ENCODE peak calls at places on chromosomes 16 and 17, in four cellular contexts. One of them, this sample, is unnamed.

GRCh38 chr16:68396481-68396880 is 51.8 kb downstream of the SMPD3 start:
- DNase-seq in K562: no peak
- DNase-seq in GM12878: no peak
- DNase-seq in HL-60: peak
- DNase-seq in this sample: no peak

GRCh38 chr17:2071421-2072281 is 16.7 kb downstream of the HIC1 start:
- DNase-seq in GM12878: no peak
- DNase-seq in HL-60: peak
- DNase-seq in K562: no peak
- DNase-seq in this sample: no peak

GRCh38 chr17:83198366-83199341 is 119.2 kb downstream of the METRNL start:
- DNase-seq in K562: no peak
- DNase-seq in GM12878: no peak
- DNase-seq in HL-60: no peak
- DNase-seq in this sample: no peak

GRCh38 chr17:79777166-79777843 is 643 bp upstream of the CBX2 start:
- DNase-seq in K562: peak
- DNase-seq in GM12878: no peak
- DNase-seq in HL-60: peak
- DNase-seq in this sample: peak

GRCh38 chr17:19727466-19728113 is 11.2 kb upstream of the SLC47A2 start:
- DNase-seq in K562: no peak
- DNase-seq in HL-60: peak
- DNase-seq in GM12878: no peak
- DNase-seq in this sample: no peak

GRCh38 chr16:58290861-58291260 is 4.0 kb downstream of the PRSS54 start:
- DNase-seq in GM12878: no peak
- DNase-seq in HL-60: no peak
- DNase-seq in K562: no peak
- DNase-seq in this sample: no peak

GRCh38 chr17:5077781-5078105 is 524 bp upstream of the ZFP3 start:
- DNase-seq in K562: no peak
- DNase-seq in HL-60: no peak
- DNase-seq in GM12878: no peak
- DNase-seq in this sample: no peak

GRCh38 chr17:69773081-69773480 is 301.9 kb upstream of the KCNJ16 start:
- DNase-seq in GM12878: no peak
- DNase-seq in K562: no peak
- DNase-seq in HL-60: no peak
- DNase-seq in this sample: no peak

GRCh38 chr17:48522990-48523389 is 7.8 kb downstream of the HOXB1 start:
- DNase-seq in GM12878: no peak
- DNase-seq in HL-60: no peak
- DNase-seq in K562: no peak
- DNase-seq in this sample: no peak

GRCh38 chr16:84647830-84648594 is at the start of gene KLHL36:
- DNase-seq in GM12878: no peak
- DNase-seq in K562: peak
- DNase-seq in HL-60: peak
- DNase-seq in this sample: peak

GRCh38 chr16:56632160-56632847 is at the start of gene MT1M:
- DNase-seq in K562: no peak
- DNase-seq in HL-60: no peak
- DNase-seq in GM12878: no peak
- DNase-seq in this sample: no peak

GRCh38 chr16:46583036-46583435 is 38.1 kb downstream of the SHCBP1 start:
- DNase-seq in GM12878: no peak
- DNase-seq in HL-60: no peak
- DNase-seq in K562: no peak
- DNase-seq in this sample: no peak

GRCh38 chr17:48393271-48393670 is 36.7 kb downstream of the SKAP1 start:
- DNase-seq in HL-60: no peak
- DNase-seq in GM12878: no peak
- DNase-seq in K562: no peak
- DNase-seq in this sample: no peak

GRCh38 chr17:76735006-76735405 is 2.1 kb downstream of the SRSF2 start:
- DNase-seq in HL-60: no peak
- DNase-seq in K562: no peak
- DNase-seq in GM12878: no peak
- DNase-seq in this sample: no peak

GRCh38 chr16:11759163-11759834 is 16.6 kb upstream of the TXNDC11 start:
- DNase-seq in HL-60: no peak
- DNase-seq in GM12878: no peak
- DNase-seq in K562: no peak
- DNase-seq in this sample: no peak

GRCh38 chr17:46823657-46824056 is 5.2 kb upstream of the WNT3 start:
- DNase-seq in HL-60: no peak
- DNase-seq in GM12878: no peak
- DNase-seq in K562: no peak
- DNase-seq in this sample: no peak

GRCh38 chr16:3363793-3364192 is 8.1 kb downstream of the OR2C1 start:
- DNase-seq in HL-60: no peak
- DNase-seq in GM12878: no peak
- DNase-seq in K562: peak
- DNase-seq in this sample: no peak

GRCh38 chr17:17079761-17080160 is 37.5 kb downstream of the MPRIP start:
- DNase-seq in K562: no peak
- DNase-seq in GM12878: no peak
- DNase-seq in HL-60: no peak
- DNase-seq in this sample: no peak

GRCh38 chr16:9836118-9836736 is 346.0 kb downstream of the GRIN2A start:
- DNase-seq in K562: peak
- DNase-seq in HL-60: no peak
- DNase-seq in GM12878: no peak
- DNase-seq in this sample: no peak

GRCh38 chr16:70460737-70461261 is 6.4 kb downstream of the FCSK start:
- DNase-seq in GM12878: no peak
- DNase-seq in K562: no peak
- DNase-seq in HL-60: no peak
- DNase-seq in this sample: no peak

GRCh38 chr16:84746875-84747274 is 47.1 kb downstream of the USP10 start:
- DNase-seq in HL-60: no peak
- DNase-seq in K562: peak
- DNase-seq in GM12878: no peak
- DNase-seq in this sample: no peak

GRCh38 chr17:40551091-40551873 is 14.0 kb downstream of the CCR7 start:
- DNase-seq in GM12878: no peak
- DNase-seq in K562: no peak
- DNase-seq in HL-60: no peak
- DNase-seq in this sample: no peak

GRCh38 chr16:48076455-48077012 is 79.3 kb downstream of the ABCC12 start:
- DNase-seq in HL-60: no peak
- DNase-seq in GM12878: no peak
- DNase-seq in K562: no peak
- DNase-seq in this sample: no peak

GRCh38 chr17:19378416-19379293 is at the start of gene MAPK7:
- DNase-seq in GM12878: no peak
- DNase-seq in HL-60: no peak
- DNase-seq in K562: peak
- DNase-seq in this sample: no peak

GRCh38 chr16:68985855-68986254 is 119.6 kb upstream of the HAS3 start:
- DNase-seq in GM12878: no peak
- DNase-seq in K562: peak
- DNase-seq in HL-60: no peak
- DNase-seq in this sample: no peak

GRCh38 chr17:13601776-13602551 is at the start of gene HS3ST3A1:
- DNase-seq in GM12878: no peak
- DNase-seq in K562: peak
- DNase-seq in HL-60: no peak
- DNase-seq in this sample: peak
- TF ChIP-seq SPI1 in GM12878: no peak
- TF ChIP-seq SPI1 in K562: no peak
- TF ChIP-seq SPI1 in HL-60: no peak
- TF ChIP-seq SPI1 in this sample: no peak

GRCh38 chr17:73365934-73366623 is 54.3 kb upstream of the CDC42EP4 start:
- DNase-seq in HL-60: no peak
- DNase-seq in K562: no peak
- DNase-seq in GM12878: no peak
- DNase-seq in this sample: no peak
- TF ChIP-seq POLR2AphosphoS5 in HL-60: no peak
- TF ChIP-seq POLR2AphosphoS5 in K562: no peak
- TF ChIP-seq POLR2AphosphoS5 in GM12878: no peak
- TF ChIP-seq POLR2AphosphoS5 in this sample: no peak

GRCh38 chr17:50462446-50462845 is 6.2 kb downstream of the CHAD start:
- DNase-seq in GM12878: no peak
- DNase-seq in K562: no peak
- DNase-seq in HL-60: no peak
- DNase-seq in this sample: no peak
- TF ChIP-seq SPI1 in GM12878: no peak
- TF ChIP-seq SPI1 in K562: no peak
- TF ChIP-seq SPI1 in HL-60: no peak
- TF ChIP-seq SPI1 in this sample: no peak

GRCh38 chr16:87369117-87369775 is 14.3 kb downstream of the FBXO31 start:
- DNase-seq in HL-60: no peak
- DNase-seq in GM12878: no peak
- DNase-seq in K562: no peak
- DNase-seq in this sample: no peak
- TF ChIP-seq POLR2AphosphoS5 in HL-60: no peak
- TF ChIP-seq POLR2AphosphoS5 in GM12878: no peak
- TF ChIP-seq POLR2AphosphoS5 in K562: no peak
- TF ChIP-seq POLR2AphosphoS5 in this sample: no peak

GRCh38 chr16:50354629-50355456 is 13.9 kb downstream of the BRD7 start:
- DNase-seq in GM12878: no peak
- DNase-seq in HL-60: no peak
- DNase-seq in K562: peak
- DNase-seq in this sample: no peak

GRCh38 chr16:50354082-50354481 is 14.7 kb downstream of the BRD7 start:
- DNase-seq in GM12878: no peak
- DNase-seq in HL-60: no peak
- DNase-seq in K562: no peak
- DNase-seq in this sample: no peak

GRCh38 chr16:50351952-50352351 is 16.8 kb downstream of the BRD7 start:
- DNase-seq in GM12878: no peak
- DNase-seq in HL-60: no peak
- DNase-seq in K562: no peak
- DNase-seq in this sample: no peak

DNA sequence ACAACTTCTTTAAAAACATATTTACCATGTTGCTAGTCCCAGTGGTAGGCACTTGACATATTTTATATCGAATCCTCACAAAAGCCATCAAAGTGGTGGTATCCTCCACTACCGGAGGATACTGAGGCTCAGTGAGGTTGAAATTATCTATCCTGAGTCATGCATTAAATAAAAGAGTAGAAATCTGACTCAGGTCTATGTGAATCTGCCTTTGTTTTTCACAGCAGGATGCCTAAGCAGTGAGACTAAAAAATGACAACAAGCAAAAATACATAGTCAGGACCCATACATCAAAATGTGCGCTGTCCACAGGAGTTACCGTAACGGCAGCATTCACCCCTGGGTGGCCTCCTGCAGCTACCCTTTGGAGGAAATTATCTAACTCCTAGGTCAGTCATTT is 17.7 kb downstream of the BRD7 start:
- DNase-seq in K562: no peak
- DNase-seq in HL-60: no peak
- DNase-seq in GM12878: no peak
- DNase-seq in this sample: no peak
- TF ChIP-seq SPI1 in K562: no peak
- TF ChIP-seq SPI1 in HL-60: no peak
- TF ChIP-seq SPI1 in GM12878: no peak
- TF ChIP-seq SPI1 in this sample: no peak

GRCh38 chr17:61335105-61335844 is 64.4 kb upstream of the TBX2 start:
- DNase-seq in GM12878: no peak
- DNase-seq in HL-60: no peak
- DNase-seq in K562: no peak
- DNase-seq in this sample: no peak

GRCh38 chr17:61337247-61337812 is 62.3 kb upstream of the TBX2 start:
- DNase-seq in K562: no peak
- DNase-seq in GM12878: no peak
- DNase-seq in HL-60: no peak
- DNase-seq in this sample: no peak

GRCh38 chr17:61338000-61338864 is 61.4 kb upstream of the TBX2 start:
- DNase-seq in GM12878: no peak
- DNase-seq in HL-60: no peak
- DNase-seq in K562: no peak
- DNase-seq in this sample: no peak

GRCh38 chr17:61334673-61335072 is 65.0 kb upstream of the TBX2 start:
- DNase-seq in HL-60: no peak
- DNase-seq in K562: no peak
- DNase-seq in GM12878: no peak
- DNase-seq in this sample: no peak

GRCh38 chr17:61335845-61336655 is 63.6 kb upstream of the TBX2 start:
- DNase-seq in GM12878: no peak
- DNase-seq in HL-60: no peak
- DNase-seq in K562: no peak
- DNase-seq in this sample: no peak
- TF ChIP-seq POLR2AphosphoS5 in GM12878: no peak
- TF ChIP-seq POLR2AphosphoS5 in HL-60: no peak
- TF ChIP-seq POLR2AphosphoS5 in K562: no peak
- TF ChIP-seq POLR2AphosphoS5 in this sample: no peak

GRCh38 chr17:37824534-37825485 is 80.0 kb upstream of the HNF1B start:
- DNase-seq in GM12878: no peak
- DNase-seq in HL-60: peak
- DNase-seq in K562: no peak
- DNase-seq in this sample: no peak
- TF ChIP-seq SPI1 in GM12878: no peak
- TF ChIP-seq SPI1 in HL-60: peak
- TF ChIP-seq SPI1 in K562: peak
- TF ChIP-seq SPI1 in this sample: no peak

GRCh38 chr17:29693751-29694150 is 71.0 kb upstream of the CORO6 start:
- DNase-seq in HL-60: no peak
- DNase-seq in GM12878: no peak
- DNase-seq in K562: no peak
- DNase-seq in this sample: no peak
- TF ChIP-seq POLR2AphosphoS5 in HL-60: no peak
- TF ChIP-seq POLR2AphosphoS5 in GM12878: no peak
- TF ChIP-seq POLR2AphosphoS5 in K562: no peak
- TF ChIP-seq POLR2AphosphoS5 in this sample: no peak

DNA sequence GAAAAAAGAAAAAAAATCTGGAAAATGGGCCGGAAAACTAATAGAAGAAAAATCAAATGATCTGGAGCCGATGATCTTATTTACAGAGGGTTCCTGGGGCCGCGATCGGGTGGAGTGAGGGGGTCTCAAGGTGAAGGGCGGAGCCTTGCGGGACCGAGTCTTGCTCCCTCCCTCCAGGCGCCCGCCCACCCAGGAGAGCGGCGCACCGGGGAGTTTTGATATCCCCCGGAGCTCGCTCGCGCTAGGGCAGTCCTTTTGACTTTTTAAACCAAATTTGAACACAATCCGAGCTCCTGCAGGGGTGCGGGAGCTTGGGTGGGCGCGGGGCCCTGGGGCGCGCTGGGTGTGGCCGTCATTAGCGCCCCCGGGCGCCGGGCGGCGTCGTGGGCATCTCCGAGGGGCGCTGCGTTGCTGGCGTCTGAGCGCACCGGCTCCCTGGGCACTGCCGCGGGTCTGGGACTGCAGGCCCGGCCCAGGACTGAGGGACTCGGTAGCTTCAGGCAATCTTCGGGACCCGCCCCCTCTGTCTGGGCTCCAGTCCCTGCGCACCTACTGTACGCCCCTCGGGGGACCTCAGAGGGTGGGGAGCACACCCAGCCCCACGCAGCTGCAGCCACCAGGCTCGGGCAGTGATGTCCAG is 10.9 kb downstream of the MAF start:
- DNase-seq in HL-60: no peak
- DNase-seq in K562: no peak
- DNase-seq in GM12878: no peak
- DNase-seq in this sample: no peak
- TF ChIP-seq SPI1 in HL-60: no peak
- TF ChIP-seq SPI1 in K562: no peak
- TF ChIP-seq SPI1 in GM12878: no peak
- TF ChIP-seq SPI1 in this sample: no peak

This sample was measured in GM12891.